ENCODE peak calls at places on chromosomes 6 and 20, in five cellular contexts. One of them, this sample, is unnamed.

GRCh38 chr6:33420493-33421343 is 853 bp downstream of the SYNGAP1 start:
- DNase-seq in H9: no peak
- DNase-seq in mesenchymal stem cell: no peak
- DNase-seq in neuronal stem cell: no peak
- DNase-seq in H1: no peak
- DNase-seq in this sample: no peak

GRCh38 chr6:148617522-148617921 is 129.3 kb upstream of the UST start:
- DNase-seq in mesenchymal stem cell: peak; percentile 73
- DNase-seq in neuronal stem cell: no peak
- DNase-seq in H9: no peak
- DNase-seq in H1: no peak
- DNase-seq in this sample: no peak

GRCh38 chr20:5535211-5535756 is 214.9 kb upstream of the SHLD1 start:
- DNase-seq in neuronal stem cell: no peak
- DNase-seq in H1: no peak
- DNase-seq in H9: no peak
- DNase-seq in mesenchymal stem cell: peak; percentile 98
- DNase-seq in this sample: peak; percentile 99

GRCh38 chr6:164040994-164041393 is 626.5 kb downstream of the QKI start:
- DNase-seq in mesenchymal stem cell: no peak
- DNase-seq in H9: no peak
- DNase-seq in H1: no peak
- DNase-seq in neuronal stem cell: no peak
- DNase-seq in this sample: no peak

GRCh38 chr6:49552596-49552995 is 2.1 kb downstream of the C6orf141 start:
- DNase-seq in mesenchymal stem cell: no peak
- DNase-seq in H9: no peak
- DNase-seq in neuronal stem cell: peak; percentile 14
- DNase-seq in H1: no peak
- DNase-seq in this sample: no peak

GRCh38 chr6:132341646-132342045 is 59.6 kb downstream of the MOXD1 start:
- DNase-seq in neuronal stem cell: no peak
- DNase-seq in H1: no peak
- DNase-seq in H9: no peak
- DNase-seq in mesenchymal stem cell: no peak
- DNase-seq in this sample: no peak

GRCh38 chr20:25257756-25258462 is 10.0 kb downstream of the PYGB start:
- DNase-seq in H9: peak; percentile 20
- DNase-seq in neuronal stem cell: no peak
- DNase-seq in H1: no peak
- DNase-seq in mesenchymal stem cell: no peak
- DNase-seq in this sample: no peak

GRCh38 chr20:22531056-22531615 is 53.2 kb downstream of the FOXA2 start:
- DNase-seq in H1: no peak
- DNase-seq in H9: no peak
- DNase-seq in mesenchymal stem cell: no peak
- DNase-seq in neuronal stem cell: no peak
- DNase-seq in this sample: no peak

GRCh38 chr6:128507337-128508310 is 12.8 kb downstream of the PTPRK start:
- DNase-seq in neuronal stem cell: no peak
- DNase-seq in H9: no peak
- DNase-seq in mesenchymal stem cell: peak; percentile 91
- DNase-seq in H1: no peak
- DNase-seq in this sample: no peak

GRCh38 chr6:163756079-163756478 is 341.6 kb downstream of the QKI start:
- DNase-seq in H1: no peak
- DNase-seq in mesenchymal stem cell: no peak
- DNase-seq in neuronal stem cell: no peak
- DNase-seq in H9: no peak
- DNase-seq in this sample: no peak

GRCh38 chr6:32807020-32807580 is 9.7 kb downstream of the HLA-DOB start:
- DNase-seq in neuronal stem cell: no peak
- DNase-seq in H1: no peak
- DNase-seq in mesenchymal stem cell: no peak
- DNase-seq in H9: peak; percentile 63
- DNase-seq in this sample: no peak

GRCh38 chr20:60695223-60695622 is 556.8 kb upstream of the CDH4 start:
- DNase-seq in H9: no peak
- DNase-seq in mesenchymal stem cell: peak; percentile 23
- DNase-seq in neuronal stem cell: no peak
- DNase-seq in H1: no peak
- DNase-seq in this sample: no peak

GRCh38 chr6:153130515-153131036 is 506 bp downstream of the RGS17 start:
- DNase-seq in H1: no peak
- DNase-seq in neuronal stem cell: peak; percentile 8
- DNase-seq in H9: no peak
- DNase-seq in mesenchymal stem cell: no peak
- DNase-seq in this sample: no peak

GRCh38 chr20:32070690-32071213 is 18.7 kb downstream of the HCK start:
- DNase-seq in mesenchymal stem cell: no peak
- DNase-seq in H1: no peak
- DNase-seq in neuronal stem cell: no peak
- DNase-seq in H9: no peak
- DNase-seq in this sample: no peak

GRCh38 chr6:111604259-111605099 is 1.2 kb downstream of the TRAF3IP2 start:
- DNase-seq in H1: no peak
- DNase-seq in mesenchymal stem cell: peak; percentile 86
- DNase-seq in H9: no peak
- DNase-seq in neuronal stem cell: no peak
- DNase-seq in this sample: peak; percentile 34

GRCh38 chr6:40894962-40895799 is 143.8 kb downstream of the UNC5CL start:
- DNase-seq in H9: peak; percentile 87
- DNase-seq in neuronal stem cell: peak; percentile 39
- DNase-seq in H1: peak; percentile 46
- DNase-seq in mesenchymal stem cell: peak; percentile 75
- DNase-seq in this sample: peak; percentile 43

GRCh38 chr20:56359212-56360132 is 698 bp downstream of the FAM210B start:
- DNase-seq in neuronal stem cell: peak; percentile 27
- DNase-seq in H1: no peak
- DNase-seq in mesenchymal stem cell: peak; percentile 82
- DNase-seq in H9: peak; percentile 39
- DNase-seq in this sample: peak; percentile 70

GRCh38 chr20:64164123-64164836 is at the start of gene MYT1:
- DNase-seq in neuronal stem cell: no peak
- DNase-seq in H9: no peak
- DNase-seq in mesenchymal stem cell: no peak
- DNase-seq in H1: no peak
- DNase-seq in this sample: no peak

GRCh38 chr6:3911614-3912336 is 62.6 kb downstream of the FAM50B start:
- DNase-seq in H9: peak; percentile 9
- DNase-seq in H1: no peak
- DNase-seq in mesenchymal stem cell: peak; percentile 78
- DNase-seq in neuronal stem cell: no peak
- DNase-seq in this sample: peak; percentile 73

GRCh38 chr6:166341915-166342292 is 441 bp downstream of the SFT2D1 start:
- DNase-seq in mesenchymal stem cell: no peak
- DNase-seq in H1: no peak
- DNase-seq in H9: no peak
- DNase-seq in neuronal stem cell: no peak
- DNase-seq in this sample: peak; percentile 46

DNA sequence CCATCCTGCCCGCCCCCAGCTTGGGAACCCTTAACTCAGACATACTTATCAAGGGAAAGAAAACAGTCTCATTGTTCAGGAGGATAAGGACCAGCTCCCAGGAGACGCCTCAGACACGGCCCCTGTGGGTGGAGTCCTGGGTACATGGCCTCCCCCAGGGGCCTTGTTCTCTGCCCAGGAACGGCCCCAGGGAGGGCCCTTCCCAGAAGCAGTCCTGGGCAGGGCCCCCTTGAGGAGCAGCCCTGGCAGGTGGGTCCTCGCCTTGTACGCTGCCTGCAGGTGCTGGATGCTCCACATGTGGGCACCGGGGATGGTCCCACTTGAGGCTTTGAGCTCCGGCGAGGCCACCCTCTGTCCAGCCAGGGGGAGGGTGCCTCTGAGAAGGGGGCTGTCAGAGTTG is 4.5 kb upstream of the GATA5 start:
- DNase-seq in neuronal stem cell: no peak
- DNase-seq in mesenchymal stem cell: no peak
- DNase-seq in H1: no peak
- DNase-seq in H9: no peak
- DNase-seq in this sample: no peak
- H3K27me3 ChIP-seq in neuronal stem cell: peaks cover 42% of the 10 kb centered on the region
- H3K27me3 ChIP-seq in mesenchymal stem cell: peaks cover 81% of the 10 kb centered on the region
- H3K27me3 ChIP-seq in H1: peaks cover 90% of the 10 kb centered on the region
- H3K27me3 ChIP-seq in H9: peaks cover 59% of the 10 kb centered on the region
- H3K27me3 ChIP-seq in this sample: peaks cover 40% of the 10 kb centered on the region

GRCh38 chr6:24376875-24377274 is 19.0 kb upstream of the DCDC2 start:
- DNase-seq in mesenchymal stem cell: no peak
- DNase-seq in H9: no peak
- DNase-seq in neuronal stem cell: no peak
- DNase-seq in H1: no peak
- DNase-seq in this sample: no peak
- H2BK12ac ChIP-seq in mesenchymal stem cell: no peak overlapping the region
- H2BK12ac ChIP-seq in H9: no peak overlapping the region
- H2BK12ac ChIP-seq in neuronal stem cell: no peak overlapping the region
- H2BK12ac ChIP-seq in H1: no peak overlapping the region
- H2BK12ac ChIP-seq in this sample: no peak overlapping the region

GRCh38 chr20:61852268-61853072 is 213.2 kb downstream of the TAF4 start:
- DNase-seq in neuronal stem cell: no peak
- DNase-seq in mesenchymal stem cell: no peak
- DNase-seq in H9: no peak
- DNase-seq in H1: no peak
- DNase-seq in this sample: no peak

GRCh38 chr20:61850926-61851900 is 214.5 kb downstream of the TAF4 start:
- DNase-seq in mesenchymal stem cell: no peak
- DNase-seq in H9: no peak
- DNase-seq in neuronal stem cell: no peak
- DNase-seq in H1: no peak
- DNase-seq in this sample: no peak

GRCh38 chr20:61856626-61857413 is 208.9 kb downstream of the TAF4 start:
- DNase-seq in mesenchymal stem cell: no peak
- DNase-seq in H9: no peak
- DNase-seq in neuronal stem cell: no peak
- DNase-seq in H1: no peak
- DNase-seq in this sample: no peak

GRCh38 chr20:61850457-61850856 is 215.2 kb downstream of the TAF4 start:
- DNase-seq in H9: no peak
- DNase-seq in mesenchymal stem cell: no peak
- DNase-seq in neuronal stem cell: no peak
- DNase-seq in H1: no peak
- DNase-seq in this sample: no peak

DNA sequence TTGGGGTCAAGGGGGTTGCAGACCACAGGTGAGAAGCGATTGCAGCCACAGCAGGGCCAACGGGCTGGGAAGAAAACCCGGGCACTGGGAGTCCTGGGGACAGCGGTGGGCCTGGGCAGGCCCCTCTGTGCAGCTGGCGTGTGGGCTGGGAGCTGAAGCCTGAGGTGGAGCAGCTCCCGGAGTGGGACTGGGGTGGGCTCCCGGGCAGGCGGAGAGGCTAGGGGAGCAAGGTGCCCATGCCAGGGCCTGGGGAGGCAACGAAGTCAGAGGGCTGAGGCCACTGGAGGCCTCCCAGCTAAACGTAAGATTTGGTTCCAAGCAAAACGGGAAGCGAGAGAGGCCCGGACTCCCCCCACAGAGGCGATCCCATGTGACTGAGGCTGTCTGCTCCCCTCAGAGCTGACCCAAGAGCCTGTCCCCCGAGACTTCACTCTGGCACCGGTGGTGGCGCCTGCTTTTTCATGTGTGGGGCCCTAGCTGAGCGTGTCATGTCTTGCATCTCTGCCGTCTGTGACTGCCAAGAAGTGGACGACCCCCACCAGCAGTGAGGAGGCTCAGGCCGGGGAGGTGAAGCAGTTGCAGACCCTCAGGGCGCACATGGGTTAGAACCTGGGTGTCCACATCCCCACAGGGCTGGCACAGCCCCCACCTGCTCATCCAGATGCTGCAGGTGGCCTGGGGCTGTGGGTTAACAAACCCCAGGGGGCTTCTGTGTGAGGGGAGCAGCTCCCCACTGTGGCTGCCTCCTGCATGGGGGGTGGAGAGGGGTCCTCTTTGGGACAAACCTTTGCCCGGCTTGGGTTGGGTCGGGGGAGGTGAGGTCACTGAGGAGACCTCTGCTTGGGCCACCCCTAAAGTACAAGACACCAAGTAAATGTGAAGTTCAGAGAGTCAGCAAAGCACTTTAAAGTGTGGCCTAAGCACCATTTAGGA is 212.3 kb downstream of the TAF4 start:
- DNase-seq in H1: no peak
- DNase-seq in mesenchymal stem cell: no peak
- DNase-seq in neuronal stem cell: no peak
- DNase-seq in H9: no peak
- DNase-seq in this sample: no peak
- H3K27me3 ChIP-seq in H1: no peaks in the 10 kb centered on the region
- H3K27me3 ChIP-seq in mesenchymal stem cell: no peaks in the 10 kb centered on the region
- H3K27me3 ChIP-seq in neuronal stem cell: no peaks in the 10 kb centered on the region
- H3K27me3 ChIP-seq in H9: peaks cover 2% of the 10 kb centered on the region
- H3K27me3 ChIP-seq in this sample: no peaks in the 10 kb centered on the region

GRCh38 chr6:168318579-168319278 is 848 bp downstream of the DACT2 start:
- DNase-seq in H1: no peak
- DNase-seq in H9: no peak
- DNase-seq in neuronal stem cell: no peak
- DNase-seq in mesenchymal stem cell: no peak
- DNase-seq in this sample: no peak
- H2BK12ac ChIP-seq in H1: no peak overlapping the region
- H2BK12ac ChIP-seq in H9: no peak overlapping the region
- H2BK12ac ChIP-seq in neuronal stem cell: peak overlapping the region; percentile 58
- H2BK12ac ChIP-seq in mesenchymal stem cell: no peak overlapping the region
- H2BK12ac ChIP-seq in this sample: no peak overlapping the region

GRCh38 chr6:108165714-108166663 is at the start of gene NR2E1:
- DNase-seq in mesenchymal stem cell: no peak
- DNase-seq in H1: no peak
- DNase-seq in neuronal stem cell: no peak
- DNase-seq in H9: peak; percentile 80
- DNase-seq in this sample: no peak
- H3K27me3 ChIP-seq in mesenchymal stem cell: peaks cover 100% of the 10 kb centered on the region
- H3K27me3 ChIP-seq in H1: peaks cover 100% of the 10 kb centered on the region
- H3K27me3 ChIP-seq in neuronal stem cell: peaks cover 60% of the 10 kb centered on the region
- H3K27me3 ChIP-seq in H9: peaks cover 100% of the 10 kb centered on the region
- H3K27me3 ChIP-seq in this sample: peaks cover 99% of the 10 kb centered on the region

DNA sequence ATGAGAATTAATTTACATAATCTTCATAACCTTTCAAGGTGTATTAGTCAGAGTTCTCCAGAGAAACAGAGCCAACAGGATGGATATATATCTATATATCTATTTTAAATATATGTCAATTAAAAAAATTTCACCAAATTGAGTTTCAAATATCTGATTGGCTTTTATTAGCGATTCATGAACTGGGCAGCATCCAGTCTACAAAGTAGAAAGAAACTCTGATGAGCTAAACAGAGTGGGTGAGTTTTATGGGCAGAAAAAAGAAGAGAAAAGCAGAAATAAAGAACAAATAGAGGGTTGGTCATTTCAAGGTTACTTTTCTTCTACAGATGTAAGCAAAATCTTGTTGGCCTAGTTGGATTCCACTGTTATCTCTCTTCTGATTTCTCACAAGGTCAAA is 29.0 kb upstream of the BTBD3 start:
- DNase-seq in mesenchymal stem cell: no peak
- DNase-seq in neuronal stem cell: no peak
- DNase-seq in H1: no peak
- DNase-seq in H9: no peak
- DNase-seq in this sample: no peak
- H2BK12ac ChIP-seq in mesenchymal stem cell: no peak overlapping the region
- H2BK12ac ChIP-seq in neuronal stem cell: no peak overlapping the region
- H2BK12ac ChIP-seq in H1: no peak overlapping the region
- H2BK12ac ChIP-seq in H9: no peak overlapping the region
- H2BK12ac ChIP-seq in this sample: no peak overlapping the region

This sample was measured in trophoblast cell.